ENCODE peak calls at places on chromosomes 16 and 17, in six cellular contexts. A is fibroblast of mammary gland, Z is NCI-H69, V is NCI-H1092 treated with DMSO at 0.1 percent for 48 hours, O is neural crest cell, G is nucleus accumbens. H is an unnamed sample.

GRCh38 chr16:2963611-2964415 is at the start of gene KREMEN2:
- DNase-seq in O (peak; percentile 46), V (no peak), G (no peak), Z (peak; percentile 93), A (no peak), H (no peak)

GRCh38 chr16:14347706-14348105 is 276.6 kb downstream of the MRTFB start:
- DNase-seq in G (no peak), O (no peak), Z (no peak), A (no peak), V (no peak), H (no peak)

GRCh38 chr17:4584125-4584834 is at the start of gene SMTNL2:
- DNase-seq in G (no peak), A (no peak), Z (peak; percentile 39), V (no peak), O (peak; percentile 38), H (no peak)

GRCh38 chr17:4318596-4318995 is 47.9 kb downstream of the UBE2G1 start:
- DNase-seq in O (no peak), G (no peak), V (no peak), Z (no peak), A (peak; percentile 38), H (no peak)

GRCh38 chr17:77865109-77865611 is 93.3 kb upstream of the TNRC6C start:
- DNase-seq in V (peak; percentile 43), G (no peak), O (no peak), Z (no peak), A (peak; percentile 8), H (no peak)

GRCh38 chr17:17682737-17683675 is 1.7 kb downstream of the RAI1 start:
- DNase-seq in A (peak; percentile 90), Z (peak; percentile 65), G (peak; percentile 64), V (peak; percentile 16), O (peak; percentile 61), H (peak; percentile 41)

GRCh38 chr16:67719778-67720144 is 645 bp upstream of the GFOD2 start:
- DNase-seq in A (peak; percentile 52), G (peak; percentile 56), O (peak; percentile 9), Z (peak; percentile 37), V (peak; percentile 28), H (peak; percentile 50)

GRCh38 chr17:68954146-68954971 is 833 bp downstream of the ABCA8 start:
- DNase-seq in G (no peak), O (no peak), V (no peak), A (peak; percentile 38), Z (no peak), H (no peak)

GRCh38 chr17:32876414-32877163 is at the start of gene MYO1D:
- DNase-seq in Z (peak; percentile 70), G (peak; percentile 21), A (no peak), V (peak; percentile 61), O (peak; percentile 26), H (peak; percentile 13)

GRCh38 chr16:29678691-29679267 is at the start of gene QPRT:
- DNase-seq in G (peak; percentile 34), V (no peak), Z (peak; percentile 64), A (peak; percentile 67), O (peak; percentile 60), H (peak; percentile 16)

GRCh38 chr17:3554440-3554839 is 3.2 kb downstream of the TRPV3 start:
- DNase-seq in O (no peak), A (no peak), V (no peak), Z (no peak), G (no peak), H (no peak)

GRCh38 chr17:2949469-2950044 is 113.8 kb downstream of the OR1D5 start:
- DNase-seq in O (no peak), A (peak; percentile 78), G (no peak), V (no peak), Z (no peak), H (no peak)

GRCh38 chr17:48241770-48242497 is 134.4 kb downstream of the SNX11 start:
- DNase-seq in O (no peak), G (no peak), Z (peak; percentile 70), V (no peak), A (no peak), H (no peak)

GRCh38 chr16:48558269-48558915 is 51.6 kb downstream of the N4BP1 start:
- DNase-seq in Z (no peak), V (no peak), O (no peak), G (no peak), A (peak; percentile 52), H (no peak)

GRCh38 chr17:77386502-77387192 is 245.9 kb downstream of the SEC14L1 start:
- DNase-seq in V (no peak), G (no peak), Z (no peak), O (no peak), A (no peak), H (no peak)

GRCh38 chr17:48548687-48549621 is 4.0 kb upstream of the HOXB2 start:
- DNase-seq in O (no peak), G (no peak), V (no peak), A (no peak), Z (peak; percentile 57), H (no peak)

GRCh38 chr17:74244128-74244527 is 29.9 kb upstream of the DNAI2 start:
- DNase-seq in Z (no peak), V (no peak), A (no peak), O (no peak), G (no peak), H (no peak)

GRCh38 chr16:72210571-72210970 is 38.6 kb upstream of the PMFBP1 start:
- DNase-seq in V (no peak), G (no peak), A (no peak), O (no peak), Z (peak; percentile 66), H (no peak)

GRCh38 chr17:62004388-62004787 is 60.7 kb downstream of the MED13 start:
- DNase-seq in V (no peak), O (no peak), G (no peak), A (no peak), Z (no peak), H (no peak)

GRCh38 chr17:44903012-44903685 is 3.9 kb upstream of the EFTUD2 start:
- DNase-seq in Z (no peak), V (no peak), A (no peak), O (no peak), G (no peak), H (no peak)

H was measured in caudate nucleus.